ENCODE peak calls at places on chromosome 11, in five cellular contexts. O, E, C, S and R are unnamed samples.

GRCh38 chr11:68118753-68119448 is 2.3 kb downstream of the CHKA start:
- DNase-seq in O (no peak), E (no peak), C (no peak), S (no peak), R (no peak)

GRCh38 chr11:131672191-131672590 is 301.8 kb downstream of the NTM start:
- DNase-seq in O (no peak), E (no peak), C (no peak), S (peak), R (no peak)

GRCh38 chr11:65224939-65225283 is 36.9 kb upstream of the POLA2 start:
- DNase-seq in O (peak), E (peak), C (no peak), S (no peak), R (peak)

GRCh38 chr11:18853086-18853720 is 61.6 kb upstream of the PTPN5 start:
- DNase-seq in O (no peak), E (peak), C (no peak), S (no peak), R (peak)

GRCh38 chr11:84498016-84498415 is 1129.1 kb downstream of the DLG2 start:
- DNase-seq in O (no peak), E (peak), C (no peak), S (peak), R (no peak)

GRCh38 chr11:20243974-20244373 is 83.7 kb upstream of the DBX1 start:
- DNase-seq in O (no peak), E (no peak), C (no peak), S (no peak), R (no peak)

GRCh38 chr11:76835928-76836612 is 24.6 kb upstream of the ACER3 start:
- DNase-seq in O (peak), E (no peak), C (no peak), S (peak), R (peak)

GRCh38 chr11:117625237-117625636 is 171.8 kb downstream of the DSCAML1 start:
- DNase-seq in O (no peak), E (no peak), C (no peak), S (no peak), R (no peak)

GRCh38 chr11:26199341-26199740 is 132.6 kb upstream of the ANO3 start:
- DNase-seq in O (no peak), E (peak), C (no peak), S (no peak), R (no peak)

GRCh38 chr11:28257761-28258160 is 149.6 kb downstream of the METTL15 start:
- DNase-seq in O (no peak), E (no peak), C (no peak), S (no peak), R (no peak)

GRCh38 chr11:67178878-67179277 is 59.8 kb downstream of the KDM2A start:
- DNase-seq in O (no peak), E (no peak), C (no peak), S (no peak), R (no peak)

GRCh38 chr11:103923473-103923931 is 112.9 kb upstream of the DDI1 start:
- DNase-seq in O (no peak), E (no peak), C (no peak), S (no peak), R (peak)

GRCh38 chr11:114317738-114318137 is 21.5 kb downstream of the NNMT start:
- DNase-seq in O (no peak), E (no peak), C (no peak), S (no peak), R (no peak)